ENCODE peak calls at places on chromosomes 13 and 19, in eight cellular contexts. One of them, this sample, is unnamed.

GRCh38 chr13:23202383-23202782 is 21.6 kb downstream of the SGCG start:
- DNase-seq in HCEC 1CT: no peak
- DNase-seq in activated CD4-positive, alpha-beta T cell treated with anti-CD3 and anti-CD28 coated beads for 4 hours: no peak
- DNase-seq in HS-5: no peak
- DNase-seq in effector memory CD4-positive, alpha-beta T cell: no peak
- DNase-seq in transverse colon: no peak
- DNase-seq in KG1: no peak
- DNase-seq in BE2C: no peak
- DNase-seq in this sample: no peak

GRCh38 chr13:64446372-64446771 is 2783.8 kb downstream of the PCDH9 start:
- DNase-seq in HCEC 1CT: no peak
- DNase-seq in activated CD4-positive, alpha-beta T cell treated with anti-CD3 and anti-CD28 coated beads for 4 hours: no peak
- DNase-seq in transverse colon: no peak
- DNase-seq in HS-5: no peak
- DNase-seq in effector memory CD4-positive, alpha-beta T cell: no peak
- DNase-seq in KG1: no peak
- DNase-seq in BE2C: peak; percentile 26
- DNase-seq in this sample: no peak

GRCh38 chr13:59710416-59710815 is 453.3 kb downstream of the DIAPH3 start:
- DNase-seq in HCEC 1CT: no peak
- DNase-seq in transverse colon: no peak
- DNase-seq in HS-5: no peak
- DNase-seq in KG1: no peak
- DNase-seq in effector memory CD4-positive, alpha-beta T cell: no peak
- DNase-seq in activated CD4-positive, alpha-beta T cell treated with anti-CD3 and anti-CD28 coated beads for 4 hours: no peak
- DNase-seq in BE2C: no peak
- DNase-seq in this sample: no peak

GRCh38 chr13:97112451-97113152 is 109.5 kb upstream of the MBNL2 start:
- DNase-seq in HCEC 1CT: no peak
- DNase-seq in KG1: no peak
- DNase-seq in BE2C: no peak
- DNase-seq in effector memory CD4-positive, alpha-beta T cell: no peak
- DNase-seq in HS-5: no peak
- DNase-seq in activated CD4-positive, alpha-beta T cell treated with anti-CD3 and anti-CD28 coated beads for 4 hours: no peak
- DNase-seq in transverse colon: no peak
- DNase-seq in this sample: no peak

GRCh38 chr13:113967729-113968462 is 6.0 kb downstream of the C13orf46 start:
- DNase-seq in BE2C: peak; percentile 8
- DNase-seq in effector memory CD4-positive, alpha-beta T cell: no peak
- DNase-seq in activated CD4-positive, alpha-beta T cell treated with anti-CD3 and anti-CD28 coated beads for 4 hours: no peak
- DNase-seq in KG1: no peak
- DNase-seq in transverse colon: no peak
- DNase-seq in HS-5: no peak
- DNase-seq in HCEC 1CT: no peak
- DNase-seq in this sample: no peak

GRCh38 chr19:48683349-48683748 is 10.5 kb upstream of the NTN5 start:
- DNase-seq in activated CD4-positive, alpha-beta T cell treated with anti-CD3 and anti-CD28 coated beads for 4 hours: no peak
- DNase-seq in effector memory CD4-positive, alpha-beta T cell: no peak
- DNase-seq in HCEC 1CT: no peak
- DNase-seq in KG1: no peak
- DNase-seq in BE2C: peak; percentile 70
- DNase-seq in HS-5: no peak
- DNase-seq in transverse colon: no peak
- DNase-seq in this sample: no peak

GRCh38 chr13:44815507-44816074 is 173.7 kb downstream of the NUFIP1 start:
- DNase-seq in HCEC 1CT: peak; percentile 95
- DNase-seq in KG1: no peak
- DNase-seq in BE2C: no peak
- DNase-seq in transverse colon: no peak
- DNase-seq in effector memory CD4-positive, alpha-beta T cell: no peak
- DNase-seq in HS-5: peak; percentile 76
- DNase-seq in activated CD4-positive, alpha-beta T cell treated with anti-CD3 and anti-CD28 coated beads for 4 hours: no peak
- DNase-seq in this sample: peak; percentile 92

GRCh38 chr19:18741566-18742121 is 49.5 kb downstream of the COMP start:
- DNase-seq in KG1: no peak
- DNase-seq in HS-5: no peak
- DNase-seq in BE2C: no peak
- DNase-seq in transverse colon: peak; percentile 84
- DNase-seq in effector memory CD4-positive, alpha-beta T cell: no peak
- DNase-seq in activated CD4-positive, alpha-beta T cell treated with anti-CD3 and anti-CD28 coated beads for 4 hours: no peak
- DNase-seq in HCEC 1CT: no peak
- DNase-seq in this sample: peak; percentile 57

GRCh38 chr13:41420146-41420545 is 37.2 kb upstream of the RGCC start:
- DNase-seq in HS-5: no peak
- DNase-seq in HCEC 1CT: no peak
- DNase-seq in transverse colon: no peak
- DNase-seq in KG1: no peak
- DNase-seq in effector memory CD4-positive, alpha-beta T cell: no peak
- DNase-seq in BE2C: no peak
- DNase-seq in activated CD4-positive, alpha-beta T cell treated with anti-CD3 and anti-CD28 coated beads for 4 hours: no peak
- DNase-seq in this sample: no peak

GRCh38 chr19:30074741-30075460 is 132.9 kb downstream of the URI1 start:
- DNase-seq in HS-5: no peak
- DNase-seq in BE2C: no peak
- DNase-seq in transverse colon: no peak
- DNase-seq in HCEC 1CT: no peak
- DNase-seq in KG1: no peak
- DNase-seq in effector memory CD4-positive, alpha-beta T cell: no peak
- DNase-seq in activated CD4-positive, alpha-beta T cell treated with anti-CD3 and anti-CD28 coated beads for 4 hours: no peak
- DNase-seq in this sample: no peak

GRCh38 chr19:54707932-54708331 is 16.3 kb upstream of the KIR3DL3 start:
- DNase-seq in transverse colon: peak; percentile 17
- DNase-seq in KG1: no peak
- DNase-seq in HCEC 1CT: no peak
- DNase-seq in activated CD4-positive, alpha-beta T cell treated with anti-CD3 and anti-CD28 coated beads for 4 hours: no peak
- DNase-seq in effector memory CD4-positive, alpha-beta T cell: no peak
- DNase-seq in HS-5: no peak
- DNase-seq in BE2C: no peak
- DNase-seq in this sample: no peak